ENCODE peak calls at places on chromosome 17, in nine cellular contexts. One of them, this sample, is unnamed.

GRCh38 chr17:70123193-70123592 is 46.1 kb upstream of the KCNJ2 start:
- DNase-seq in G401: no peak
- DNase-seq in EL: no peak
- DNase-seq in AG10803: no peak
- DNase-seq in CMK: no peak
- DNase-seq in germinal center: no peak
- DNase-seq in kidney epithelial cell: no peak
- DNase-seq in H54: no peak
- DNase-seq in coronary artery: no peak
- DNase-seq in this sample: peak; percentile 15

GRCh38 chr17:64036198-64036922 is 15.9 kb upstream of the ICAM2 start:
- DNase-seq in AG10803: no peak
- DNase-seq in CMK: no peak
- DNase-seq in germinal center: no peak
- DNase-seq in H54: no peak
- DNase-seq in G401: no peak
- DNase-seq in coronary artery: no peak
- DNase-seq in EL: no peak
- DNase-seq in kidney epithelial cell: no peak
- DNase-seq in this sample: no peak

GRCh38 chr17:69677130-69677529 is 262.6 kb downstream of the MAP2K6 start:
- DNase-seq in EL: no peak
- DNase-seq in CMK: no peak
- DNase-seq in H54: no peak
- DNase-seq in G401: no peak
- DNase-seq in AG10803: no peak
- DNase-seq in germinal center: no peak
- DNase-seq in kidney epithelial cell: no peak
- DNase-seq in coronary artery: no peak
- DNase-seq in this sample: peak; percentile 12

GRCh38 chr17:78324391-78325075 is 35.3 kb downstream of the SOCS3 start:
- DNase-seq in G401: peak; percentile 63
- DNase-seq in germinal center: no peak
- DNase-seq in kidney epithelial cell: no peak
- DNase-seq in EL: peak; percentile 73
- DNase-seq in H54: no peak
- DNase-seq in coronary artery: peak; percentile 95
- DNase-seq in CMK: no peak
- DNase-seq in AG10803: peak; percentile 91
- DNase-seq in this sample: peak; percentile 53

GRCh38 chr17:27265333-27265732 is 28.6 kb upstream of the WSB1 start:
- DNase-seq in H54: no peak
- DNase-seq in G401: no peak
- DNase-seq in EL: no peak
- DNase-seq in coronary artery: no peak
- DNase-seq in germinal center: no peak
- DNase-seq in kidney epithelial cell: no peak
- DNase-seq in CMK: no peak
- DNase-seq in AG10803: no peak
- DNase-seq in this sample: peak; percentile 31

GRCh38 chr17:65393514-65393913 is 167.9 kb downstream of the AXIN2 start:
- DNase-seq in CMK: no peak
- DNase-seq in coronary artery: no peak
- DNase-seq in H54: no peak
- DNase-seq in kidney epithelial cell: no peak
- DNase-seq in EL: no peak
- DNase-seq in germinal center: no peak
- DNase-seq in AG10803: no peak
- DNase-seq in G401: no peak
- DNase-seq in this sample: no peak

GRCh38 chr17:63276821-63277220 is 169.3 kb downstream of the CYB561 start:
- DNase-seq in H54: no peak
- DNase-seq in germinal center: no peak
- DNase-seq in AG10803: no peak
- DNase-seq in kidney epithelial cell: no peak
- DNase-seq in G401: no peak
- DNase-seq in EL: no peak
- DNase-seq in CMK: no peak
- DNase-seq in coronary artery: no peak
- DNase-seq in this sample: no peak

GRCh38 chr17:8290043-8290442 is 1.6 kb downstream of the RANGRF start:
- DNase-seq in H54: peak; percentile 50
- DNase-seq in EL: peak; percentile 36
- DNase-seq in kidney epithelial cell: no peak
- DNase-seq in AG10803: no peak
- DNase-seq in germinal center: no peak
- DNase-seq in coronary artery: no peak
- DNase-seq in CMK: no peak
- DNase-seq in G401: no peak
- DNase-seq in this sample: no peak

This sample was measured in amniotic epithelial cell.